ENCODE peak calls at places on chromosomes 12 and 14, in ten cellular contexts. Q is effector memory CD4-positive, alpha-beta T cell; U is MG63; K is Panc1; F is psoas muscle; W is BJ; E is fibroblast of the aortic adventitia; S is esophagus squamous epithelium; A is choroid plexus epithelial cell; Y is naive thymus-derived CD4-positive, alpha-beta T cell. C is an unnamed sample.

GRCh38 chr12:29996993-29997392 is 213.3 kb upstream of the TMTC1 start:
- DNase-seq in Q (no peak), U (no peak), K (no peak), F (no peak), W (no peak), E (no peak), S (no peak), A (no peak), Y (no peak), C (no peak)

GRCh38 chr14:29930283-29930682 is 2.6 kb upstream of the PRKD1 start:
- DNase-seq in Q (no peak), U (peak), K (no peak), F (no peak), W (peak), E (peak), S (no peak), A (peak), Y (no peak), C (peak)

GRCh38 chr14:57533214-57533613 is 39.6 kb upstream of the CCDC198 start:
- DNase-seq in Q (no peak), U (no peak), K (peak), F (no peak), W (no peak), E (peak), S (no peak), A (peak), Y (no peak), C (no peak)

GRCh38 chr14:100526057-100526456 is 61.2 kb downstream of the BEGAIN start:
- DNase-seq in Q (no peak), U (no peak), K (no peak), F (no peak), W (no peak), E (no peak), S (no peak), A (no peak), Y (no peak), C (no peak)

GRCh38 chr12:38424436-38424835 is 107.9 kb downstream of the ALG10B start:
- DNase-seq in Q (no peak), U (no peak), K (no peak), F (no peak), W (no peak), E (no peak), S (no peak), A (no peak), Y (no peak), C (no peak)

GRCh38 chr14:21997300-21997699 is 323.7 kb upstream of the OR4E1 start:
- DNase-seq in Q (no peak), U (no peak), K (no peak), F (no peak), W (no peak), E (no peak), S (no peak), A (peak), Y (no peak), C (no peak)

GRCh38 chr12:117044311-117044710 is 54.9 kb downstream of the TESC start:
- DNase-seq in Q (no peak), U (no peak), K (no peak), F (no peak), W (no peak), E (no peak), S (no peak), A (no peak), Y (no peak), C (no peak)

GRCh38 chr12:89862511-89863331 is 154.1 kb upstream of the ATP2B1 start:
- DNase-seq in Q (peak), U (no peak), K (no peak), F (no peak), W (no peak), E (no peak), S (no peak), A (peak), Y (peak), C (no peak)

GRCh38 chr12:29073631-29074239 is 75.3 kb upstream of the FAR2 start:
- DNase-seq in Q (no peak), U (peak), K (peak), F (no peak), W (no peak), E (peak), S (no peak), A (peak), Y (peak), C (peak)

DNA sequence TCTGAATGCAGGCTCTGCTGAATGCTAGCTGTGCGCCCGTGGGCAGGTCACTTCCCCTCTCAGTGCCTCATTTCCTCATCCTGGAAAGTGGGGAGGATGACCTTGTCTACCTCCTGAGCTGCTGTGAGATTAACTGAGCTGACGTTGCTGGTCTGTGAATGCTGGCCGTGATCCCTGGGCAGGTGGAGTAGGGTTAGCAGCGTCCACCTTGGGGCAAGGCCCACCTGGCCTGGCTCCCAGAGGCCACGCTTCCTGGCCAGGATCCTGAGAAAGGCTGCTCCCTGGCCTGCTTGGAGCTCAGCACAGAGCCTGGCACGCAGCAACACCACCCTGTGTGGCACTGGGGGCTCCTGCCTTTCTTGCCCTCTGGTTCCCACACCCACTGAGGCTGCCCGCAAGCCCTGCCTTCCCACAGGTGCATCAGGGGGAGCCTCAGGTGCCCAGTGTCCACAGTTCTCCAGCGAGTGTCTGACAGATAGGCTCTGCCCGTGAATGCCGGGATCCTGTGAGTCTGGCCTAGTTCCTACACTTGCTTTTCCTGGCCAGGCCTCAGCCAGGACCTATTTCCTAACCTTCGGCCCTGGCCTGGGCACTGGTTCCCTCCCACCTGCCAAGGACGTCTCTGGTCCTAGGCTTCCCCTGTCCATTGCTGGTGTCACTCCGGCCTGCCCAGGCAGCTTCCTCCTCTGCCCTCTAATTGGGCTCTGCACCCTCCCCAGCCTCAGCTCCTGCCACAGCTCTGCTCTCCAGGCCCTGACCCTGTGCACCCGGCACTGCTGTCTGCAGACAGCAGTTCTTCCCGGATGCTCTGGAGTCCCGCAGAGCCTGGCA is 37.2 kb upstream of the TDRD9 start:
- DNase-seq in Q (no peak), U (no peak), K (no peak), F (no peak), W (no peak), E (no peak), S (no peak), A (no peak), Y (no peak), C (no peak)
- H3K4me3 ChIP-seq in Q (no peak), U (no peak), K (no peak), F (no peak), W (no peak), E (no peak), S (no peak), A (no peak), Y (no peak), C (no peak)

DNA sequence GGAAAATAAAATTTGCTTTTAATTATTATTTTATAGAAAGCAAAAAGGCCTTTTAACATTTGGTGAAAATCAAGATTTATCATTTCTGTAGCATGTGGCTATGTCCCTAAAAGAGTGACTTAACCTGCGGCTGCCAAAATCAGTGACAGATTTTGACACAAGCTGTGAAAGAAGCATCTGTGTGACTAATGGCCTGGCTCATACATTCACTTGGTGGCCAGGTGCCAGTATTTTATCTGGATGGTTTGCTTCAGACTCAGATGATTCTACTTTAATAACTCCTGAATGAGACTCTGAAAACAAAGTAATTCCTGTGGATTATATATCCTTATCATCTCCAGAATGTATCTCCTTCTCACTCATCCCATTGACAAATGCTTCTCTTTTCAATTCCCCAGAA is 103.1 kb downstream of the FSCB start:
- DNase-seq in Q (no peak), U (peak), K (no peak), F (no peak), W (no peak), E (peak), S (no peak), A (no peak), Y (no peak), C (no peak)
- H3K4me3 ChIP-seq in Q (no peak), U (no peak), K (no peak), F (no peak), W (no peak), E (no peak), S (no peak), A (no peak), Y (no peak), C (no peak)

GRCh38 chr12:26120561-26121274 is 4.1 kb downstream of the BHLHE41 start:
- DNase-seq in Q (no peak), U (no peak), K (no peak), F (no peak), W (no peak), E (peak), S (no peak), A (no peak), Y (no peak), C (no peak)
- H3K4me3 ChIP-seq in Q (no peak), U (no peak), K (peak), F (peak), W (no peak), E (no peak), S (no peak), A (no peak), Y (no peak), C (no peak)

GRCh38 chr14:81303258-81303935 is 82.6 kb upstream of the GTF2A1 start:
- DNase-seq in Q (no peak), U (no peak), K (no peak), F (peak), W (no peak), E (no peak), S (no peak), A (no peak), Y (no peak), C (no peak)
- H3K4me3 ChIP-seq in Q (no peak), U (no peak), K (no peak), F (no peak), W (no peak), E (no peak), S (no peak), A (no peak), Y (no peak), C (no peak)

C was measured in AG09309.